ENCODE peak calls at places on chromosomes 4 and X, in nine cellular contexts. V is pancreas; O is NCI-H1105 treated with DMSO at 0.1 percent for 48 hours; U is hippocampal formation; Y is activated CD4-positive, alpha-beta T cell treated with anti-CD3 and anti-CD28 coated beads, Interleukin-2, amount 50 U/mL, for 1 hour; W is DMS153; Q is psoas muscle; K is stimulated activated CD4-positive, alpha-beta T cell treated with anti-CD3 and anti-CD28 coated beads, Interleukin-12 subunit alpha, Interleukin-12 subunit beta, amount 100 ng/mL, for 24 hours; X is coronary artery. E is an unnamed sample.
A peak's percentile ranks its signal among the peaks of the same experiment; 100 is the strongest.

GRCh38 chr4:156956359-156956758 is 15.2 kb downstream of the PDGFC start:
- DNase-seq in W (no peak), Y (no peak), Q (no peak), K (no peak), X (no peak), U (no peak), O (no peak), V (no peak), E (no peak)

GRCh38 chr4:106868381-106869035 is 167.6 kb downstream of the DKK2 start:
- DNase-seq in X (no peak), V (no peak), U (no peak), Y (no peak), W (no peak), K (no peak), Q (no peak), O (no peak), E (no peak)

GRCh38 chr4:143377635-143378099 is 41.0 kb downstream of the GAB1 start:
- DNase-seq in V (no peak), O (no peak), U (peak; percentile 42), X (no peak), Q (no peak), Y (no peak), W (no peak), K (no peak), E (no peak)

GRCh38 chr4:30722092-30722915 is 2.1 kb downstream of the PCDH7 start:
- DNase-seq in Y (no peak), K (no peak), O (no peak), X (no peak), Q (peak; percentile 14), W (no peak), U (no peak), V (no peak), E (no peak)

GRCh38 chr4:77878176-77878575 is 15.5 kb downstream of the MRPL1 start:
- DNase-seq in X (no peak), U (no peak), K (no peak), Y (no peak), W (no peak), Q (no peak), O (no peak), V (no peak), E (no peak)

GRCh38 chr4:112552668-112553067 is 36.7 kb upstream of the NEUROG2 start:
- DNase-seq in X (no peak), W (no peak), O (no peak), V (no peak), U (no peak), K (no peak), Y (no peak), Q (no peak), E (peak; percentile 41)

GRCh38 chr4:20512053-20512810 is 188.0 kb upstream of the PACRGL start:
- DNase-seq in X (no peak), O (peak; percentile 25), W (peak; percentile 78), Q (no peak), Y (no peak), V (no peak), K (no peak), U (no peak), E (no peak)

GRCh38 chr4:72945719-72946336 is 123.7 kb downstream of the COX18 start:
- DNase-seq in U (no peak), Y (no peak), Q (no peak), K (no peak), O (no peak), X (no peak), V (no peak), W (no peak), E (no peak)

GRCh38 chrX:136767104-136767941 is 13.4 kb downstream of the ARHGEF6 start:
- DNase-seq in Q (peak; percentile 72), X (peak; percentile 85), W (peak; percentile 45), K (no peak), U (peak; percentile 21), O (peak; percentile 7), Y (peak; percentile 43), V (peak; percentile 53), E (no peak)

GRCh38 chrX:10356979-10357378 is 200.2 kb downstream of the CLCN4 start:
- DNase-seq in X (no peak), O (no peak), K (no peak), Y (no peak), U (no peak), Q (no peak), V (no peak), W (no peak), E (peak; percentile 56)

GRCh38 chr4:141339386-141339785 is 118.7 kb downstream of the ZNF330 start:
- DNase-seq in O (no peak), Y (no peak), X (no peak), W (no peak), Q (no peak), U (no peak), K (no peak), V (no peak), E (no peak)

GRCh38 chrX:82591421-82591820 is 916.7 kb upstream of the POU3F4 start:
- DNase-seq in V (no peak), Y (no peak), W (no peak), K (no peak), O (no peak), U (no peak), X (no peak), Q (no peak), E (no peak)

GRCh38 chr4:88939697-88940096 is 117.3 kb downstream of the FAM13A start:
- DNase-seq in W (no peak), K (no peak), X (no peak), Y (no peak), O (no peak), U (no peak), Q (no peak), V (no peak), E (no peak)

GRCh38 chrX:40237745-40238178 is 140.0 kb upstream of the BCOR start:
- DNase-seq in W (no peak), X (no peak), U (no peak), Q (no peak), O (no peak), K (no peak), V (no peak), Y (no peak), E (no peak)

GRCh38 chr4:1305781-1306455 is 16.2 kb downstream of the MAEA start:
- DNase-seq in K (no peak), U (no peak), Q (no peak), O (no peak), X (no peak), Y (peak; percentile 28), W (no peak), V (no peak), E (no peak)

GRCh38 chr4:189294570-189294969 is 646.1 kb upstream of the FRG1 start:
- DNase-seq in X (no peak), K (no peak), Q (no peak), O (no peak), U (no peak), V (no peak), W (no peak), Y (no peak), E (no peak)

GRCh38 chr4:147723316-147723715 is 8.6 kb upstream of the ARHGAP10 start:
- DNase-seq in O (no peak), W (no peak), V (no peak), K (no peak), Q (no peak), U (no peak), Y (no peak), X (peak; percentile 81), E (no peak)

GRCh38 chr4:52103314-52103713 is 52.2 kb downstream of the SPATA18 start:
- DNase-seq in X (no peak), O (peak; percentile 14), K (no peak), V (no peak), Q (no peak), U (no peak), W (no peak), Y (no peak), E (no peak)

GRCh38 chr4:95508421-95508820 is 40.4 kb downstream of the UNC5C start:
- DNase-seq in Q (no peak), K (no peak), X (no peak), V (no peak), Y (no peak), U (no peak), W (no peak), O (no peak), E (no peak)

GRCh38 chrX:136423724-136424123 is 64.0 kb upstream of the BRS3 start:
- DNase-seq in K (no peak), Q (no peak), X (no peak), U (no peak), O (no peak), W (no peak), V (no peak), Y (no peak), E (peak; percentile 49)

GRCh38 chr4:92304073-92304472 is 307 bp downstream of the GRID2 start:
- DNase-seq in U (no peak), Y (no peak), W (no peak), X (no peak), V (no peak), O (no peak), K (no peak), Q (no peak), E (no peak)

GRCh38 chr4:154416183-154416543 is 75.4 kb downstream of the DCHS2 start:
- DNase-seq in X (no peak), Q (peak; percentile 23), V (no peak), Y (no peak), W (no peak), O (peak; percentile 6), K (no peak), U (no peak), E (no peak)

GRCh38 chrX:39592776-39593175 is 505.0 kb downstream of the BCOR start:
- DNase-seq in V (no peak), U (no peak), Q (no peak), O (no peak), X (no peak), W (no peak), K (no peak), Y (no peak), E (no peak)

GRCh38 chr4:47837582-47838294 is at the start of gene CORIN:
- DNase-seq in Q (no peak), U (no peak), X (no peak), K (no peak), W (no peak), O (peak; percentile 11), Y (no peak), V (peak; percentile 25), E (no peak)

GRCh38 chrX:50198348-50198747 is 2.5 kb downstream of the AKAP4 start:
- DNase-seq in Y (no peak), K (no peak), V (no peak), O (no peak), U (no peak), X (no peak), W (no peak), Q (no peak), E (no peak)

GRCh38 chr4:84878090-84878489 is 88.4 kb downstream of the WDFY3 start:
- DNase-seq in O (no peak), U (no peak), K (no peak), Q (no peak), W (no peak), Y (no peak), X (no peak), V (no peak), E (no peak)

GRCh38 chr4:122170775-122171174 is 18.6 kb downstream of the BLTP1 start:
- DNase-seq in V (no peak), U (no peak), X (no peak), Q (no peak), O (no peak), W (no peak), Y (no peak), K (no peak), E (no peak)

GRCh38 chr4:10348241-10348640 is 109.0 kb downstream of the ZNF518B start:
- DNase-seq in X (no peak), Q (no peak), Y (no peak), O (no peak), V (no peak), K (no peak), U (no peak), W (no peak), E (no peak)

GRCh38 chr4:26085581-26085980 is 171.6 kb downstream of the SMIM20 start:
- DNase-seq in U (no peak), Q (no peak), Y (no peak), W (no peak), O (no peak), K (no peak), V (no peak), X (no peak), E (no peak)

GRCh38 chr4:78145005-78145404 is 87.9 kb downstream of the FRAS1 start:
- DNase-seq in X (no peak), Y (no peak), W (no peak), O (no peak), V (no peak), U (no peak), Q (no peak), K (no peak), E (no peak)

GRCh38 chrX:136747003-136747986 is 33.4 kb downstream of the ARHGEF6 start:
- DNase-seq in U (no peak), W (peak; percentile 53), K (no peak), O (no peak), V (no peak), Q (no peak), X (no peak), Y (no peak), E (no peak)

E was measured in PC-9.